ENCODE peak calls at places on chromosomes 4 and X, in five cellular contexts. One of them, this sample, is unnamed.

GRCh38 chrX:41722816-41723215 is 1.2 kb upstream of the GPR82 start:
- DNase-seq in K562: no peak
- DNase-seq in H1: no peak
- DNase-seq in HepG2: no peak
- DNase-seq in GM12878: no peak
- DNase-seq in this sample: no peak

GRCh38 chr4:122346036-122346435 is 32.8 kb upstream of the ADAD1 start:
- DNase-seq in K562: no peak
- DNase-seq in H1: no peak
- DNase-seq in HepG2: no peak
- DNase-seq in GM12878: no peak
- DNase-seq in this sample: no peak

GRCh38 chrX:49176421-49177326 is 5.0 kb downstream of the PLP2 start:
- DNase-seq in K562: no peak
- DNase-seq in H1: no peak
- DNase-seq in HepG2: no peak
- DNase-seq in GM12878: no peak
- DNase-seq in this sample: no peak

GRCh38 chrX:2903366-2903765 is 25.8 kb downstream of the ARSD start:
- DNase-seq in K562: no peak
- DNase-seq in H1: no peak
- DNase-seq in HepG2: no peak
- DNase-seq in GM12878: no peak
- DNase-seq in this sample: no peak

GRCh38 chr4:47061435-47061834 is 30.1 kb downstream of the GABRB1 start:
- DNase-seq in K562: no peak
- DNase-seq in H1: no peak
- DNase-seq in HepG2: no peak
- DNase-seq in GM12878: no peak
- DNase-seq in this sample: no peak

GRCh38 chr4:3280466-3280865 is 12.4 kb upstream of the RGS12 start:
- DNase-seq in K562: no peak
- DNase-seq in H1: no peak
- DNase-seq in HepG2: no peak
- DNase-seq in GM12878: no peak
- DNase-seq in this sample: no peak

GRCh38 chrX:151899622-151900021 is 13.1 kb upstream of the MAGEA4 start:
- DNase-seq in K562: no peak
- DNase-seq in H1: no peak
- DNase-seq in HepG2: no peak
- DNase-seq in GM12878: no peak
- DNase-seq in this sample: no peak

GRCh38 chr4:37715889-37716402 is 29.8 kb upstream of the RELL1 start:
- DNase-seq in K562: no peak
- DNase-seq in H1: no peak
- DNase-seq in HepG2: no peak
- DNase-seq in GM12878: peak; percentile 43
- DNase-seq in this sample: peak; percentile 5

GRCh38 chr4:163607292-163607691 is 112.8 kb downstream of the TMA16 start:
- DNase-seq in K562: no peak
- DNase-seq in H1: no peak
- DNase-seq in HepG2: no peak
- DNase-seq in GM12878: no peak
- DNase-seq in this sample: no peak

GRCh38 chrX:105552395-105552794 is 269.9 kb upstream of the NRK start:
- DNase-seq in K562: no peak
- DNase-seq in H1: no peak
- DNase-seq in HepG2: no peak
- DNase-seq in GM12878: no peak
- DNase-seq in this sample: no peak

GRCh38 chr4:184748251-184748652 is 14.4 kb upstream of the CENPU start:
- DNase-seq in K562: no peak
- DNase-seq in H1: no peak
- DNase-seq in HepG2: no peak
- DNase-seq in GM12878: no peak
- DNase-seq in this sample: no peak

GRCh38 chr4:16000708-16001483 is 37.9 kb upstream of the FGFBP2 start:
- DNase-seq in K562: no peak
- DNase-seq in H1: no peak
- DNase-seq in HepG2: no peak
- DNase-seq in GM12878: no peak
- DNase-seq in this sample: no peak

GRCh38 chr4:118711047-118711446 is 25.9 kb downstream of the METTL14 start:
- DNase-seq in K562: no peak
- DNase-seq in H1: no peak
- DNase-seq in HepG2: no peak
- DNase-seq in GM12878: no peak
- DNase-seq in this sample: peak; percentile 3

GRCh38 chrX:153416781-153417180 is 5.5 kb downstream of the ZFP92 start:
- DNase-seq in K562: peak; percentile 50
- DNase-seq in H1: no peak
- DNase-seq in HepG2: no peak
- DNase-seq in GM12878: no peak
- DNase-seq in this sample: no peak

GRCh38 chr4:181952478-181952877 is 290.7 kb upstream of the TENM3 start:
- DNase-seq in K562: no peak
- DNase-seq in H1: no peak
- DNase-seq in HepG2: no peak
- DNase-seq in GM12878: no peak
- DNase-seq in this sample: no peak

GRCh38 chr4:147160908-147161513 is 215.3 kb upstream of the TTC29 start:
- DNase-seq in K562: peak; percentile 53
- DNase-seq in H1: no peak
- DNase-seq in HepG2: peak; percentile 24
- DNase-seq in GM12878: no peak
- DNase-seq in this sample: peak; percentile 77

GRCh38 chr4:147163311-147163710 is 217.6 kb upstream of the TTC29 start:
- DNase-seq in K562: no peak
- DNase-seq in H1: no peak
- DNase-seq in HepG2: no peak
- DNase-seq in GM12878: no peak
- DNase-seq in this sample: no peak

GRCh38 chr4:147157860-147158701 is 212.4 kb upstream of the TTC29 start:
- DNase-seq in K562: no peak
- DNase-seq in H1: no peak
- DNase-seq in HepG2: peak; percentile 39
- DNase-seq in GM12878: no peak
- DNase-seq in this sample: peak; percentile 78
- TF ChIP-seq SIN3A in K562: no peak
- TF ChIP-seq SIN3A in H1: no peak
- TF ChIP-seq SIN3A in HepG2: no peak
- TF ChIP-seq SIN3A in GM12878: no peak
- TF ChIP-seq SIN3A in this sample: no peak

GRCh38 chrX:118764122-118764521 is 36.7 kb downstream of the IL13RA1 start:
- DNase-seq in K562: no peak
- DNase-seq in H1: peak; percentile 7
- DNase-seq in HepG2: no peak
- DNase-seq in GM12878: no peak
- DNase-seq in this sample: no peak
- TF ChIP-seq MAX in K562: no peak
- TF ChIP-seq MAX in H1: no peak
- TF ChIP-seq MAX in HepG2: no peak
- TF ChIP-seq MAX in GM12878: no peak
- TF ChIP-seq MAX in this sample: no peak

DNA sequence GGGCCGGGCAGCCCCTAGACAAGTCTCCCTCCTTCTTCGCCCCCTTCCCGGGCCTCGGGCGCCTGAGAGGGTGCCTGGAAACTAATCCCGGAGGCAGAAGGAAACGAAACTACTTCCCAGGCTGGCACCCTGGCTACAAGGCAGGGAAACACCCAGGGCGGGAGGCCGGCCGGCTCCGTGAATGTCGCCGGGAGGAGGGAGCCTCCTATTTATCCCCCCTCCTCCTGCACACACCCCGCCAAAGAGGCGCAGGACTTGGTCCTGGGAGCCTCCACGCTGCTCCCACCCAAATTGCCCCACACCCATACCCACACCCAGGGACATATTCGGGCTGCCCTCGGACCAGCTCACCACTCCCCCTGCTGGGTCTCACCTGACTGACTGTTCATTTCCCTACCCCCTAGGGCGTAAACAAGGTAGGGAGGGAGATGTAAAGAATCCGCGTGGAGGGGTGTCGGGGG is at the start of gene BTC:
- DNase-seq in K562: peak; percentile 11
- DNase-seq in H1: no peak
- DNase-seq in HepG2: peak; percentile 30
- DNase-seq in GM12878: no peak
- DNase-seq in this sample: peak; percentile 19
- H3K9ac ChIP-seq in K562: no peak within 1 kb of the TSS
- H3K9ac ChIP-seq in H1: no peak within 1 kb of the TSS
- H3K9ac ChIP-seq in HepG2: peak within 1 kb of the TSS; percentile 8
- H3K9ac ChIP-seq in GM12878: no peak within 1 kb of the TSS
- H3K9ac ChIP-seq in this sample: no peak within 1 kb of the TSS

GRCh38 chr4:188132232-188132631 is 7.0 kb upstream of the TRIML1 start:
- DNase-seq in K562: no peak
- DNase-seq in H1: no peak
- DNase-seq in HepG2: no peak
- DNase-seq in GM12878: no peak
- DNase-seq in this sample: no peak

GRCh38 chr4:188130355-188130754 is 8.9 kb upstream of the TRIML1 start:
- DNase-seq in K562: no peak
- DNase-seq in H1: no peak
- DNase-seq in HepG2: no peak
- DNase-seq in GM12878: no peak
- DNase-seq in this sample: no peak

GRCh38 chr4:188121530-188121929 is 12.1 kb upstream of the TRIML2 start:
- DNase-seq in K562: no peak
- DNase-seq in H1: no peak
- DNase-seq in HepG2: no peak
- DNase-seq in GM12878: no peak
- DNase-seq in this sample: no peak

GRCh38 chr4:188127157-188127874 is 11.9 kb upstream of the TRIML1 start:
- DNase-seq in K562: no peak
- DNase-seq in H1: no peak
- DNase-seq in HepG2: no peak
- DNase-seq in GM12878: no peak
- DNase-seq in this sample: no peak
- TF ChIP-seq SIN3A in K562: no peak
- TF ChIP-seq SIN3A in H1: no peak
- TF ChIP-seq SIN3A in HepG2: no peak
- TF ChIP-seq SIN3A in GM12878: no peak
- TF ChIP-seq SIN3A in this sample: no peak

GRCh38 chrX:30573125-30573524 is 4.4 kb downstream of the TASL start:
- DNase-seq in K562: no peak
- DNase-seq in H1: no peak
- DNase-seq in HepG2: no peak
- DNase-seq in GM12878: no peak
- DNase-seq in this sample: no peak

GRCh38 chrX:30572678-30573077 is 4.9 kb downstream of the TASL start:
- DNase-seq in K562: no peak
- DNase-seq in H1: no peak
- DNase-seq in HepG2: no peak
- DNase-seq in GM12878: no peak
- DNase-seq in this sample: no peak

GRCh38 chrX:30572004-30572403 is 5.6 kb downstream of the TASL start:
- DNase-seq in K562: no peak
- DNase-seq in H1: no peak
- DNase-seq in HepG2: peak; percentile 18
- DNase-seq in GM12878: peak; percentile 51
- DNase-seq in this sample: no peak

GRCh38 chrX:30570505-30570904 is 7.1 kb downstream of the TASL start:
- DNase-seq in K562: no peak
- DNase-seq in H1: no peak
- DNase-seq in HepG2: peak; percentile 2
- DNase-seq in GM12878: no peak
- DNase-seq in this sample: peak; percentile 15
- TF ChIP-seq MAX in K562: no peak
- TF ChIP-seq MAX in H1: no peak
- TF ChIP-seq MAX in HepG2: no peak
- TF ChIP-seq MAX in GM12878: no peak
- TF ChIP-seq MAX in this sample: no peak